ENCODE peak calls at places on chromosome 1, in nine cellular contexts. I is stomach, E is sigmoid colon, S is A549, V is GM12878, N is suprapubic skin, F is transverse colon, C is K562, A is SK-N-SH. K is an unnamed sample.

GRCh38 chr1:201116091-201116490 is 3.9 kb upstream of the CACNA1S start:
- DNase-seq in I (no peak), E (no peak), S (no peak), V (no peak), N (no peak), F (no peak), C (no peak), A (no peak), K (no peak)

GRCh38 chr1:232644209-232644608 is 14.3 kb upstream of the SIPA1L2 start:
- DNase-seq in I (no peak), E (no peak), S (no peak), V (no peak), N (no peak), F (no peak), C (no peak), A (no peak), K (no peak)

GRCh38 chr1:181855380-181855779 is 206.1 kb downstream of the ZNF648 start:
- DNase-seq in I (no peak), E (no peak), S (no peak), V (no peak), N (no peak), F (no peak), C (no peak), A (no peak), K (no peak)

GRCh38 chr1:20147846-20148570 is 8.9 kb downstream of the PLA2G2F start:
- DNase-seq in I (no peak), E (peak; percentile 42), S (no peak), V (no peak), N (peak; percentile 59), F (no peak), C (no peak), A (no peak), K (no peak)

GRCh38 chr1:56866656-56867055 is 12.1 kb downstream of the C8A start:
- DNase-seq in I (no peak), E (no peak), S (no peak), V (no peak), N (no peak), F (no peak), C (no peak), A (no peak), K (no peak)

GRCh38 chr1:92410706-92411105 is 76.0 kb downstream of the GFI1 start:
- DNase-seq in I (no peak), E (no peak), S (no peak), V (no peak), N (no peak), F (peak; percentile 32), C (no peak), A (no peak), K (no peak)

GRCh38 chr1:204894031-204894430 is 23.4 kb downstream of the NFASC start:
- DNase-seq in I (no peak), E (no peak), S (no peak), V (no peak), N (no peak), F (no peak), C (no peak), A (no peak), K (no peak)

GRCh38 chr1:110563089-110563488 is 43.1 kb downstream of the KCNA2 start:
- DNase-seq in I (no peak), E (no peak), S (no peak), V (no peak), N (no peak), F (no peak), C (no peak), A (no peak), K (no peak)

GRCh38 chr1:162088281-162088969 is 18.9 kb downstream of the NOS1AP start:
- DNase-seq in I (no peak), E (no peak), S (no peak), V (no peak), N (no peak), F (peak; percentile 11), C (no peak), A (no peak), K (no peak)

GRCh38 chr1:14140800-14141526 is 441.0 kb downstream of the PRDM2 start:
- DNase-seq in I (no peak), E (no peak), S (no peak), V (no peak), N (no peak), F (no peak), C (no peak), A (no peak), K (peak; percentile 70)

GRCh38 chr1:153545067-153546055 is at the start of gene S100A4:
- DNase-seq in I (peak; percentile 97), E (peak; percentile 97), S (peak; percentile 94), V (peak; percentile 46), N (peak; percentile 97), F (peak; percentile 97), C (peak; percentile 92), A (peak; percentile 83), K (peak; percentile 84)

GRCh38 chr1:11653616-11654570 is at the start of gene FBXO2:
- DNase-seq in I (peak; percentile 71), E (no peak), S (no peak), V (no peak), N (no peak), F (peak; percentile 33), C (peak; percentile 82), A (peak; percentile 89), K (no peak)

GRCh38 chr1:20727746-20728316 is 4.7 kb downstream of the SH2D5 start:
- DNase-seq in I (peak; percentile 16), E (no peak), S (no peak), V (no peak), N (no peak), F (no peak), C (peak; percentile 55), A (peak; percentile 57), K (no peak)

GRCh38 chr1:160007577-160008200 is 24.1 kb downstream of the PIGM start:
- DNase-seq in I (no peak), E (no peak), S (peak; percentile 26), V (no peak), N (no peak), F (no peak), C (peak; percentile 45), A (peak; percentile 33), K (no peak)

GRCh38 chr1:59520759-59521442 is 224.0 kb downstream of the FGGY start:
- DNase-seq in I (no peak), E (peak; percentile 71), S (no peak), V (no peak), N (no peak), F (no peak), C (no peak), A (no peak), K (peak; percentile 70)

DNA sequence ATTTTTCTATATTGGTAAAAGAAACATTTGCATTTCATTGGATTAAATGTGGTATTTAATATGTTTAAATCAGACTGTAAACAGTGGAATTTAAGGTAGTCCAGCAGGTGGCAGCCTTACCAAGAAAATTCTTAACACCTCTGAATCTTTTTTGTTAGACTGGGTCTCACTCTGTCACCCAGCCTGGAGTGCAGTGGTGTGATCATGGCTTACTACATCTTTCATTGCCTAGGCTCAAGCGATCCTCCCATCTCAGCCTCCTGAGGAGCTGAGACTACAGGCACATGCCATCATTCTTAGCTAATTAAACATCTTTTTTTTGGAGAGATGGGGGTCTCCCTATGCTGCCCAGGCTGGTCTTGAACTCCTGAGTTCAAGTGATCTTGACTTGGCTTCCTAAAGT is 98.8 kb downstream of the RABGAP1L start:
- DNase-seq in I (no peak), E (no peak), S (peak; percentile 53), V (no peak), N (no peak), F (peak; percentile 33), C (no peak), A (peak; percentile 36), K (no peak)
- TF ChIP-seq EP300 in I (no peak), E (no peak), S (no peak), V (no peak), N (no peak), F (no peak), C (no peak), A (no peak), K (no peak)

GRCh38 chr1:43590389-43590788 is 59.6 kb upstream of the KDM4A start:
- DNase-seq in I (no peak), E (no peak), S (no peak), V (no peak), N (no peak), F (no peak), C (no peak), A (peak; percentile 42), K (no peak)
- TF ChIP-seq CTCF in I (no peak), E (no peak), S (no peak), V (no peak), N (no peak), F (no peak), C (peak; percentile 40), A (peak; percentile 26), K (no peak)

GRCh38 chr1:107895403-107896181 is 69.4 kb downstream of the VAV3 start:
- DNase-seq in I (peak; percentile 30), E (no peak), S (no peak), V (no peak), N (no peak), F (no peak), C (no peak), A (no peak), K (no peak)
- TF ChIP-seq EP300 in I (no peak), E (no peak), S (no peak), V (no peak), N (no peak), F (no peak), C (no peak), A (no peak), K (no peak)

GRCh38 chr1:239308701-239309333 is 77.6 kb upstream of the CHRM3 start:
- DNase-seq in I (peak; percentile 67), E (no peak), S (peak; percentile 28), V (no peak), N (no peak), F (peak; percentile 56), C (no peak), A (peak; percentile 6), K (peak; percentile 19)
- TF ChIP-seq CTCF in I (peak; percentile 51), E (no peak), S (peak; percentile 47), V (peak; percentile 65), N (peak; percentile 17), F (peak; percentile 45), C (peak; percentile 4), A (no peak), K (no peak)

GRCh38 chr1:230797376-230798186 is 50.4 kb downstream of the CAPN9 start:
- DNase-seq in I (peak; percentile 64), E (peak; percentile 87), S (peak; percentile 64), V (no peak), N (no peak), F (peak; percentile 41), C (peak; percentile 48), A (peak; percentile 55), K (peak; percentile 60)
- TF ChIP-seq EP300 in I (no peak), E (no peak), S (no peak), V (no peak), N (no peak), F (no peak), C (no peak), A (no peak), K (no peak)

GRCh38 chr1:155178441-155179106 is 4.9 kb downstream of the TRIM46 start:
- DNase-seq in I (peak; percentile 28), E (peak; percentile 56), S (no peak), V (no peak), N (peak; percentile 64), F (peak; percentile 24), C (peak; percentile 50), A (no peak), K (peak; percentile 20)
- TF ChIP-seq CTCF in I (no peak), E (no peak), S (no peak), V (no peak), N (no peak), F (no peak), C (no peak), A (no peak), K (no peak)

K was measured in ovary.